ENCODE peak calls at places on chromosomes 13 and 19, in five cellular contexts. W is germinal center; O is stimulated activated CD4-positive, alpha-beta T cell treated with anti-CD3 and anti-CD28 coated beads, TNF-alpha, amount 100 ng/mL, for 4 hours; V is ACHN; F is T-helper 17 cell. P is an unnamed sample.

GRCh38 chr13:44651209-44651608 is 75.1 kb upstream of the TSC22D1 start:
- DNase-seq in W (no peak), O (no peak), V (no peak), F (no peak), P (no peak)

GRCh38 chr19:55641376-55642152 is 762 bp downstream of the ZNF580 start:
- DNase-seq in W (peak), O (no peak), V (no peak), F (no peak), P (no peak)

GRCh38 chr13:60414177-60414576 is 17.2 kb downstream of the TDRD3 start:
- DNase-seq in W (no peak), O (no peak), V (no peak), F (no peak), P (no peak)

GRCh38 chr19:44367024-44367423 is 10.5 kb upstream of the ZNF112 start:
- DNase-seq in W (no peak), O (no peak), V (no peak), F (no peak), P (no peak)

GRCh38 chr19:58117841-58118575 is 20.0 kb upstream of the ZSCAN18 start:
- DNase-seq in W (no peak), O (no peak), V (no peak), F (no peak), P (no peak)

GRCh38 chr19:50362656-50363424 is 2.6 kb downstream of the NAPSA start:
- DNase-seq in W (no peak), O (no peak), V (no peak), F (no peak), P (no peak)

GRCh38 chr19:41940443-41941409 is 12.5 kb upstream of the ERFL start:
- DNase-seq in W (peak), O (no peak), V (no peak), F (no peak), P (peak)

GRCh38 chr13:32674503-32674902 is 88.3 kb downstream of the PDS5B start:
- DNase-seq in W (no peak), O (no peak), V (no peak), F (no peak), P (no peak)

GRCh38 chr13:98504029-98504351 is 72.9 kb downstream of the STK24 start:
- DNase-seq in W (no peak), O (no peak), V (no peak), F (no peak), P (no peak)

GRCh38 chr13:111486801-111487200 is 166.4 kb downstream of the TEX29 start:
- DNase-seq in W (no peak), O (no peak), V (no peak), F (no peak), P (peak)

GRCh38 chr13:79895416-79895815 is 414.5 kb downstream of the NDFIP2 start:
- DNase-seq in W (no peak), O (no peak), V (no peak), F (no peak), P (no peak)

GRCh38 chr13:75368167-75368566 is 113.8 kb downstream of the TBC1D4 start:
- DNase-seq in W (no peak), O (no peak), V (no peak), F (no peak), P (no peak)

GRCh38 chr13:40485611-40486517 is 180.6 kb downstream of the FOXO1 start:
- DNase-seq in W (no peak), O (peak), V (no peak), F (peak), P (no peak)

GRCh38 chr13:23509781-23510543 is 60.2 kb upstream of the TNFRSF19 start:
- DNase-seq in W (no peak), O (no peak), V (peak), F (no peak), P (no peak)

GRCh38 chr19:38808741-38809140 is 4.0 kb downstream of the LGALS4 start:
- DNase-seq in W (no peak), O (no peak), V (no peak), F (no peak), P (no peak)

GRCh38 chr19:5122671-5123409 is 153.9 kb downstream of the KDM4B start:
- DNase-seq in W (no peak), O (no peak), V (no peak), F (no peak), P (no peak)